ENCODE peak calls at places on chromosomes 5 and 9, in eight cellular contexts. P is T-helper 17 cell; M is Caco-2; R is retina; I is AG08396; W is activated CD8-positive, alpha-beta T cell treated with anti-CD3 and anti-CD28 coated beads for 36 hours; C is GM04504; S is kidney tubule cell. Q is an unnamed sample.

GRCh38 chr9:14151451-14151850 is 162.5 kb downstream of the NFIB start:
- DNase-seq in P (no peak), M (no peak), R (no peak), I (no peak), W (no peak), C (no peak), S (no peak), Q (no peak)

GRCh38 chr9:113955076-113955752 is 79.1 kb downstream of the ZNF618 start:
- DNase-seq in P (no peak), M (no peak), R (no peak), I (peak; percentile 65), W (no peak), C (peak; percentile 51), S (peak; percentile 50), Q (no peak)

GRCh38 chr5:132485641-132486317 is 4.8 kb downstream of the IRF1 start:
- DNase-seq in P (no peak), M (peak; percentile 25), R (no peak), I (no peak), W (peak; percentile 45), C (no peak), S (no peak), Q (peak; percentile 35)

GRCh38 chr5:76689321-76690026 is 26.5 kb upstream of the F2R start:
- DNase-seq in P (no peak), M (no peak), R (no peak), I (peak; percentile 32), W (no peak), C (peak; percentile 75), S (peak; percentile 92), Q (no peak)

GRCh38 chr9:34998266-34998665 is 8.7 kb downstream of the DNAJB5 start:
- DNase-seq in P (no peak), M (no peak), R (no peak), I (no peak), W (no peak), C (no peak), S (no peak), Q (no peak)

GRCh38 chr5:103207001-103207400 is 51.6 kb upstream of the MACIR start:
- DNase-seq in P (no peak), M (no peak), R (no peak), I (no peak), W (no peak), C (no peak), S (peak; percentile 14), Q (no peak)

GRCh38 chr9:129704797-129705196 is 39.4 kb downstream of the PRRX2 start:
- DNase-seq in P (no peak), M (no peak), R (no peak), I (no peak), W (no peak), C (no peak), S (no peak), Q (no peak)

GRCh38 chr5:88000877-88001276 is 267.8 kb downstream of the TMEM161B start:
- DNase-seq in P (no peak), M (no peak), R (peak; percentile 29), I (no peak), W (no peak), C (no peak), S (no peak), Q (no peak)

GRCh38 chr5:141040093-141040762 is 10.9 kb upstream of the PCDHB1 start:
- DNase-seq in P (no peak), M (no peak), R (peak; percentile 86), I (no peak), W (no peak), C (no peak), S (peak; percentile 78), Q (no peak)

GRCh38 chr5:83512051-83512745 is 40.7 kb downstream of the VCAN start:
- DNase-seq in P (no peak), M (no peak), R (no peak), I (no peak), W (no peak), C (no peak), S (peak; percentile 88), Q (no peak)

GRCh38 chr5:176774216-176775171 is 35.9 kb upstream of the UNC5A start:
- DNase-seq in P (no peak), M (no peak), R (no peak), I (no peak), W (no peak), C (no peak), S (no peak), Q (no peak)

GRCh38 chr9:108631890-108632289 is 223.9 kb downstream of the ACTL7B start:
- DNase-seq in P (no peak), M (no peak), R (no peak), I (no peak), W (no peak), C (no peak), S (no peak), Q (no peak)

GRCh38 chr5:138128344-138128743 is 10.9 kb downstream of the NME5 start:
- DNase-seq in P (no peak), M (no peak), R (no peak), I (no peak), W (no peak), C (no peak), S (no peak), Q (no peak)

GRCh38 chr9:89631381-89631780 is 26.6 kb downstream of the GADD45G start:
- DNase-seq in P (no peak), M (no peak), R (peak; percentile 54), I (no peak), W (no peak), C (no peak), S (peak; percentile 22), Q (no peak)

GRCh38 chr9:136760424-136760823 is 2.4 kb upstream of the LCN8 start:
- DNase-seq in P (no peak), M (no peak), R (no peak), I (no peak), W (no peak), C (no peak), S (no peak), Q (no peak)

GRCh38 chr9:3962467-3962866 is 337.4 kb downstream of the GLIS3 start:
- DNase-seq in P (no peak), M (no peak), R (no peak), I (peak; percentile 17), W (no peak), C (no peak), S (peak; percentile 52), Q (no peak)

GRCh38 chr5:138763037-138763778 is 10.0 kb downstream of the CTNNA1 start:
- DNase-seq in P (no peak), M (no peak), R (no peak), I (no peak), W (no peak), C (no peak), S (no peak), Q (no peak)

GRCh38 chr5:1480217-1480616 is 35.0 kb upstream of the SLC6A3 start:
- DNase-seq in P (no peak), M (no peak), R (no peak), I (no peak), W (no peak), C (no peak), S (no peak), Q (no peak)

GRCh38 chr5:15946026-15946425 is 233.6 kb downstream of the MARCHF11 start:
- DNase-seq in P (no peak), M (no peak), R (no peak), I (no peak), W (no peak), C (no peak), S (no peak), Q (no peak)

GRCh38 chr5:170523129-170523497 is 19.3 kb downstream of the KCNIP1 start:
- DNase-seq in P (no peak), M (no peak), R (peak; percentile 74), I (no peak), W (no peak), C (peak; percentile 4), S (peak; percentile 62), Q (no peak)

GRCh38 chr9:120478208-120478607 is 101.8 kb downstream of the CDK5RAP2 start:
- DNase-seq in P (no peak), M (no peak), R (no peak), I (no peak), W (no peak), C (no peak), S (no peak), Q (no peak)